ENCODE peak calls at places on chromosomes 12 and 14, in ten cellular contexts. One of them, this sample, is unnamed. For H3K36me3, the result is how much of the 10 kb centered on the place peaks cover.

GRCh38 chr14:103302966-103303365 is 31.1 kb upstream of the EIF5 start:
- DNase-seq in colonic mucosa: no peak
- DNase-seq in K562: no peak
- DNase-seq in HCT116: no peak
- DNase-seq in IMR-90: peak
- DNase-seq in mucosa of descending colon: no peak
- DNase-seq in body of pancreas: no peak
- DNase-seq in brain microvascular endothelial cell: no peak
- DNase-seq in endodermal cell: no peak
- DNase-seq in Peyer's patch: no peak
- DNase-seq in this sample: no peak

GRCh38 chr14:62303437-62303836 is 541.2 kb downstream of the SNAPC1 start:
- DNase-seq in colonic mucosa: no peak
- DNase-seq in K562: no peak
- DNase-seq in HCT116: no peak
- DNase-seq in IMR-90: no peak
- DNase-seq in mucosa of descending colon: no peak
- DNase-seq in body of pancreas: no peak
- DNase-seq in brain microvascular endothelial cell: no peak
- DNase-seq in endodermal cell: no peak
- DNase-seq in Peyer's patch: no peak
- DNase-seq in this sample: no peak

GRCh38 chr14:60328588-60328987 is 79.6 kb downstream of the PPM1A start:
- DNase-seq in colonic mucosa: no peak
- DNase-seq in K562: no peak
- DNase-seq in HCT116: no peak
- DNase-seq in IMR-90: no peak
- DNase-seq in mucosa of descending colon: no peak
- DNase-seq in body of pancreas: no peak
- DNase-seq in brain microvascular endothelial cell: no peak
- DNase-seq in endodermal cell: peak
- DNase-seq in Peyer's patch: no peak
- DNase-seq in this sample: no peak

GRCh38 chr12:6295187-6295811 is 15.2 kb upstream of the PLEKHG6 start:
- DNase-seq in colonic mucosa: peak
- DNase-seq in K562: peak
- DNase-seq in HCT116: peak
- DNase-seq in IMR-90: peak
- DNase-seq in mucosa of descending colon: peak
- DNase-seq in body of pancreas: peak
- DNase-seq in brain microvascular endothelial cell: peak
- DNase-seq in endodermal cell: no peak
- DNase-seq in Peyer's patch: no peak
- DNase-seq in this sample: no peak

GRCh38 chr14:99037777-99038176 is 234.2 kb downstream of the BCL11B start:
- DNase-seq in colonic mucosa: no peak
- DNase-seq in K562: peak
- DNase-seq in HCT116: no peak
- DNase-seq in IMR-90: no peak
- DNase-seq in mucosa of descending colon: no peak
- DNase-seq in body of pancreas: no peak
- DNase-seq in brain microvascular endothelial cell: no peak
- DNase-seq in endodermal cell: peak
- DNase-seq in Peyer's patch: no peak
- DNase-seq in this sample: no peak

GRCh38 chr14:35998303-35998702 is 172.2 kb downstream of the BRMS1L start:
- DNase-seq in colonic mucosa: no peak
- DNase-seq in K562: no peak
- DNase-seq in HCT116: no peak
- DNase-seq in IMR-90: no peak
- DNase-seq in mucosa of descending colon: no peak
- DNase-seq in body of pancreas: no peak
- DNase-seq in brain microvascular endothelial cell: no peak
- DNase-seq in endodermal cell: no peak
- DNase-seq in Peyer's patch: no peak
- DNase-seq in this sample: no peak

GRCh38 chr12:49512541-49512940 is 26.3 kb upstream of the KCNH3 start:
- DNase-seq in colonic mucosa: no peak
- DNase-seq in K562: no peak
- DNase-seq in HCT116: no peak
- DNase-seq in IMR-90: no peak
- DNase-seq in mucosa of descending colon: no peak
- DNase-seq in body of pancreas: no peak
- DNase-seq in brain microvascular endothelial cell: no peak
- DNase-seq in endodermal cell: no peak
- DNase-seq in Peyer's patch: no peak
- DNase-seq in this sample: no peak

GRCh38 chr14:79802096-79802495 is 409.2 kb downstream of the DIO2 start:
- DNase-seq in colonic mucosa: no peak
- DNase-seq in K562: no peak
- DNase-seq in HCT116: no peak
- DNase-seq in IMR-90: no peak
- DNase-seq in mucosa of descending colon: no peak
- DNase-seq in body of pancreas: no peak
- DNase-seq in brain microvascular endothelial cell: no peak
- DNase-seq in endodermal cell: no peak
- DNase-seq in Peyer's patch: no peak
- DNase-seq in this sample: no peak

GRCh38 chr12:26817183-26817591 is 15.8 kb downstream of the ITPR2 start:
- DNase-seq in colonic mucosa: no peak
- DNase-seq in K562: no peak
- DNase-seq in HCT116: no peak
- DNase-seq in IMR-90: no peak
- DNase-seq in mucosa of descending colon: no peak
- DNase-seq in body of pancreas: no peak
- DNase-seq in brain microvascular endothelial cell: no peak
- DNase-seq in endodermal cell: no peak
- DNase-seq in Peyer's patch: no peak
- DNase-seq in this sample: peak

GRCh38 chr12:40226652-40227051 is 1.9 kb downstream of the LRRK2 start:
- DNase-seq in colonic mucosa: no peak
- DNase-seq in K562: no peak
- DNase-seq in HCT116: no peak
- DNase-seq in IMR-90: peak
- DNase-seq in mucosa of descending colon: peak
- DNase-seq in body of pancreas: peak
- DNase-seq in brain microvascular endothelial cell: peak
- DNase-seq in endodermal cell: no peak
- DNase-seq in Peyer's patch: peak
- DNase-seq in this sample: no peak

GRCh38 chr12:46332260-46332659 is 40.3 kb downstream of the SLC38A2 start:
- DNase-seq in colonic mucosa: no peak
- DNase-seq in K562: no peak
- DNase-seq in HCT116: no peak
- DNase-seq in IMR-90: peak
- DNase-seq in mucosa of descending colon: no peak
- DNase-seq in body of pancreas: no peak
- DNase-seq in brain microvascular endothelial cell: peak
- DNase-seq in endodermal cell: no peak
- DNase-seq in Peyer's patch: no peak
- DNase-seq in this sample: no peak

GRCh38 chr12:64347630-64348029 is 42.9 kb downstream of the C12orf56 start:
- DNase-seq in colonic mucosa: no peak
- DNase-seq in K562: no peak
- DNase-seq in HCT116: no peak
- DNase-seq in IMR-90: no peak
- DNase-seq in mucosa of descending colon: no peak
- DNase-seq in body of pancreas: no peak
- DNase-seq in brain microvascular endothelial cell: no peak
- DNase-seq in endodermal cell: no peak
- DNase-seq in Peyer's patch: no peak
- DNase-seq in this sample: no peak

GRCh38 chr12:64351265-64351664 is 39.3 kb downstream of the C12orf56 start:
- DNase-seq in colonic mucosa: no peak
- DNase-seq in K562: no peak
- DNase-seq in HCT116: no peak
- DNase-seq in IMR-90: no peak
- DNase-seq in mucosa of descending colon: no peak
- DNase-seq in body of pancreas: no peak
- DNase-seq in brain microvascular endothelial cell: no peak
- DNase-seq in endodermal cell: no peak
- DNase-seq in Peyer's patch: no peak
- DNase-seq in this sample: no peak

DNA sequence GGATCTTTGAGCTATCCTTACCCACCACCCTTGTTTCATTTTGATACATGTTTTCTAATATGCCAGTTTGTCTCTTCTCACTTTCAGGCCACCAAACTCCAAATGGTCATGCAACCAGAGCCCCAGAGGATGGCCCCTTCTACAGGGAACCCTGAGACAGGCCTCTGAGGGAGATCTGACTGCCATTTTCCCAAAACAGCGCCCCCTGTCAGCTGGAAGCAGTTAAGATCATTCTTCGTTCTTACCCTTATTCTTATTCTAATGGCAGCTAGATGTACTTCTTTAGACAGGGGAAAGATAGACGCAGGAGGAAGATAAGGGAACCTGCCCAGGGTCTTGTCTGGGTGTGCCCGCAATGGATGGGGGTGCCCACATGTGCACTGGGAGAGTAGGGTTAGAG is 38.4 kb downstream of the C12orf56 start:
- DNase-seq in colonic mucosa: no peak
- DNase-seq in K562: no peak
- DNase-seq in HCT116: no peak
- DNase-seq in IMR-90: no peak
- DNase-seq in mucosa of descending colon: no peak
- DNase-seq in body of pancreas: no peak
- DNase-seq in brain microvascular endothelial cell: no peak
- DNase-seq in endodermal cell: peak
- DNase-seq in Peyer's patch: no peak
- DNase-seq in this sample: no peak
- TF ChIP-seq CTCF in colonic mucosa: no peak
- TF ChIP-seq CTCF in K562: peak
- TF ChIP-seq CTCF in HCT116: peak
- TF ChIP-seq CTCF in IMR-90: no peak
- TF ChIP-seq CTCF in mucosa of descending colon: no peak
- TF ChIP-seq CTCF in body of pancreas: no peak
- TF ChIP-seq CTCF in brain microvascular endothelial cell: no peak
- TF ChIP-seq CTCF in endodermal cell: peak
- TF ChIP-seq CTCF in Peyer's patch: no peak
- TF ChIP-seq CTCF in this sample: peak

GRCh38 chr12:56244494-56244893 is 13.7 kb downstream of the ANKRD52 start:
- DNase-seq in colonic mucosa: no peak
- DNase-seq in K562: peak
- DNase-seq in HCT116: no peak
- DNase-seq in IMR-90: no peak
- DNase-seq in mucosa of descending colon: no peak
- DNase-seq in body of pancreas: no peak
- DNase-seq in brain microvascular endothelial cell: no peak
- DNase-seq in endodermal cell: no peak
- DNase-seq in Peyer's patch: no peak
- DNase-seq in this sample: no peak

GRCh38 chr12:56241424-56242205 is 11.8 kb downstream of the SLC39A5 start:
- DNase-seq in colonic mucosa: no peak
- DNase-seq in K562: no peak
- DNase-seq in HCT116: no peak
- DNase-seq in IMR-90: no peak
- DNase-seq in mucosa of descending colon: no peak
- DNase-seq in body of pancreas: no peak
- DNase-seq in brain microvascular endothelial cell: no peak
- DNase-seq in endodermal cell: no peak
- DNase-seq in Peyer's patch: no peak
- DNase-seq in this sample: no peak

GRCh38 chr12:56243731-56244181 is 13.9 kb downstream of the SLC39A5 start:
- DNase-seq in colonic mucosa: no peak
- DNase-seq in K562: peak
- DNase-seq in HCT116: no peak
- DNase-seq in IMR-90: no peak
- DNase-seq in mucosa of descending colon: no peak
- DNase-seq in body of pancreas: peak
- DNase-seq in brain microvascular endothelial cell: no peak
- DNase-seq in endodermal cell: no peak
- DNase-seq in Peyer's patch: no peak
- DNase-seq in this sample: no peak

GRCh38 chr12:56247923-56248322 is 10.3 kb downstream of the ANKRD52 start:
- DNase-seq in colonic mucosa: no peak
- DNase-seq in K562: no peak
- DNase-seq in HCT116: no peak
- DNase-seq in IMR-90: no peak
- DNase-seq in mucosa of descending colon: no peak
- DNase-seq in body of pancreas: no peak
- DNase-seq in brain microvascular endothelial cell: no peak
- DNase-seq in endodermal cell: no peak
- DNase-seq in Peyer's patch: no peak
- DNase-seq in this sample: no peak

GRCh38 chr12:56242986-56243385 is 13.1 kb downstream of the SLC39A5 start:
- DNase-seq in colonic mucosa: no peak
- DNase-seq in K562: no peak
- DNase-seq in HCT116: no peak
- DNase-seq in IMR-90: no peak
- DNase-seq in mucosa of descending colon: no peak
- DNase-seq in body of pancreas: peak
- DNase-seq in brain microvascular endothelial cell: no peak
- DNase-seq in endodermal cell: no peak
- DNase-seq in Peyer's patch: no peak
- DNase-seq in this sample: no peak
- H3K36me3 ChIP-seq in colonic mucosa: under half
- H3K36me3 ChIP-seq in K562: half or more
- H3K36me3 ChIP-seq in HCT116: under half
- H3K36me3 ChIP-seq in IMR-90: half or more
- H3K36me3 ChIP-seq in mucosa of descending colon: under half
- H3K36me3 ChIP-seq in body of pancreas: under half
- H3K36me3 ChIP-seq in brain microvascular endothelial cell: half or more
- H3K36me3 ChIP-seq in endodermal cell: half or more
- H3K36me3 ChIP-seq in Peyer's patch: under half
- H3K36me3 ChIP-seq in this sample: under half

DNA sequence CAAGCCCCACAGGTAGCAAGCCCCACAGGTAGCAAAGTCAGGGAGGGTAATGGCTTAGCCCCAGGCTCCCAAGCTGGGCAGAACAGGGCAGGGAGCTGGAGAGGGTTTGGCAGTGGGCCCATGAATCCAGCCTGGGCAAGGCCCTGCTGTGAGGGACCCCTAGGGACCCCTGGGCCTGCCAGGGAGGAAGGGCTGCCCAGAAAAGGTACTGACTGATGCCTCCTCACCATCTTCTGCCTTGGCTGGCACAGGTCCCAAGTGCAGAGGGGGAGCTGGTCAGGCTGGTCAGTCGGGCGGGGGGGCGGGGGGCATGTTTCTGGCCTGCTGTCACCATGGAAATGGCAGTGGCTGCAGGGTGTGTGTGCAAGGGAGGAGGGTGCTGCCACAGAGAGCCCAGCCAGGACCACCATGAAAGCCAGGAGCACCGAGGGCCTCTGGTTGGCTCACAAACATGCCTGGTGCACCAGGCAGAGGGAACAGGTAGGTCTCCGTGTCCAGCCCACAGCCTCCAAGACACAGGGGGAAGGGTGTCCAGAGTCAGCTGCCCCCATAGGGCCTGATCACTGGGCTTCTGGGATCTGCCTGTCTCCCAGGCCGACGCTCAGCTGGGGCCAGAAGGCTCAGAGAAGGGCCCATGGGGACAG is 1.5 kb upstream of the CRIP2 start:
- DNase-seq in colonic mucosa: no peak
- DNase-seq in K562: no peak
- DNase-seq in HCT116: no peak
- DNase-seq in IMR-90: no peak
- DNase-seq in mucosa of descending colon: no peak
- DNase-seq in body of pancreas: peak
- DNase-seq in brain microvascular endothelial cell: no peak
- DNase-seq in endodermal cell: no peak
- DNase-seq in Peyer's patch: no peak
- DNase-seq in this sample: no peak
- H3K4me3 ChIP-seq in colonic mucosa: no peak
- H3K4me3 ChIP-seq in K562: no peak
- H3K4me3 ChIP-seq in HCT116: peak
- H3K4me3 ChIP-seq in IMR-90: no peak
- H3K4me3 ChIP-seq in mucosa of descending colon: no peak
- H3K4me3 ChIP-seq in body of pancreas: no peak
- H3K4me3 ChIP-seq in brain microvascular endothelial cell: no peak
- H3K4me3 ChIP-seq in endodermal cell: no peak
- H3K4me3 ChIP-seq in Peyer's patch: peak
- H3K4me3 ChIP-seq in this sample: no peak

GRCh38 chr12:38911611-38912010 is 6.2 kb upstream of the CPNE8 start:
- DNase-seq in colonic mucosa: no peak
- DNase-seq in K562: no peak
- DNase-seq in HCT116: no peak
- DNase-seq in IMR-90: no peak
- DNase-seq in mucosa of descending colon: peak
- DNase-seq in body of pancreas: no peak
- DNase-seq in brain microvascular endothelial cell: no peak
- DNase-seq in endodermal cell: peak
- DNase-seq in Peyer's patch: no peak
- DNase-seq in this sample: no peak
- TF ChIP-seq CTCF in colonic mucosa: peak
- TF ChIP-seq CTCF in K562: no peak
- TF ChIP-seq CTCF in HCT116: no peak
- TF ChIP-seq CTCF in IMR-90: no peak
- TF ChIP-seq CTCF in mucosa of descending colon: no peak
- TF ChIP-seq CTCF in body of pancreas: no peak
- TF ChIP-seq CTCF in brain microvascular endothelial cell: no peak
- TF ChIP-seq CTCF in endodermal cell: peak
- TF ChIP-seq CTCF in Peyer's patch: peak
- TF ChIP-seq CTCF in this sample: peak